ENCODE peak calls at places on chromosomes 5 and 9, in five cellular contexts. I is heart left ventricle, W is fibroblast of pulmonary artery, F is NB4, L is heart right ventricle. B is an unnamed sample.

GRCh38 chr5:66993448-66993847 is 203.2 kb downstream of the CD180 start:
- DNase-seq in I (no peak), W (no peak), F (no peak), L (no peak), B (no peak)

GRCh38 chr5:15203376-15203775 is 296.6 kb upstream of the FBXL7 start:
- DNase-seq in I (no peak), W (peak), F (no peak), L (no peak), B (no peak)

GRCh38 chr5:16784088-16784487 is 152.0 kb downstream of the MYO10 start:
- DNase-seq in I (no peak), W (peak), F (no peak), L (no peak), B (no peak)

GRCh38 chr9:93726147-93726546 is 149.8 kb downstream of the PHF2 start:
- DNase-seq in I (no peak), W (no peak), F (no peak), L (no peak), B (no peak)

GRCh38 chr5:34039398-34040157 is 3.4 kb downstream of the C1QTNF3 start:
- DNase-seq in I (no peak), W (no peak), F (no peak), L (no peak), B (peak)

GRCh38 chr9:69004836-69005235 is 9.1 kb downstream of the PRKACG start:
- DNase-seq in I (no peak), W (no peak), F (no peak), L (no peak), B (no peak)

GRCh38 chr9:108083160-108083559 is 593.6 kb upstream of the KLF4 start:
- DNase-seq in I (no peak), W (no peak), F (no peak), L (no peak), B (no peak)

GRCh38 chr9:125522328-125522725 is 184.7 kb downstream of the MAPKAP1 start:
- DNase-seq in I (no peak), W (peak), F (peak), L (peak), B (peak)

GRCh38 chr9:121744002-121744686 is 92.7 kb downstream of the DAB2IP start:
- DNase-seq in I (peak), W (peak), F (peak), L (peak), B (no peak)

GRCh38 chr5:107772418-107773310 is 101.9 kb upstream of the EFNA5 start:
- DNase-seq in I (peak), W (no peak), F (no peak), L (peak), B (no peak)

GRCh38 chr5:104793031-104793430 is 1230.4 kb upstream of the NUDT12 start:
- DNase-seq in I (no peak), W (peak), F (no peak), L (no peak), B (no peak)

GRCh38 chr5:172669808-172670402 is 28.8 kb downstream of the NEURL1B start:
- DNase-seq in I (no peak), W (no peak), F (no peak), L (no peak), B (no peak)

GRCh38 chr9:98603821-98604383 is 104.8 kb downstream of the GABBR2 start:
- DNase-seq in I (no peak), W (peak), F (peak), L (no peak), B (no peak)

GRCh38 chr9:105911104-105911911 is 217.0 kb downstream of the TMEM38B start:
- DNase-seq in I (no peak), W (peak), F (no peak), L (no peak), B (no peak)

DNA sequence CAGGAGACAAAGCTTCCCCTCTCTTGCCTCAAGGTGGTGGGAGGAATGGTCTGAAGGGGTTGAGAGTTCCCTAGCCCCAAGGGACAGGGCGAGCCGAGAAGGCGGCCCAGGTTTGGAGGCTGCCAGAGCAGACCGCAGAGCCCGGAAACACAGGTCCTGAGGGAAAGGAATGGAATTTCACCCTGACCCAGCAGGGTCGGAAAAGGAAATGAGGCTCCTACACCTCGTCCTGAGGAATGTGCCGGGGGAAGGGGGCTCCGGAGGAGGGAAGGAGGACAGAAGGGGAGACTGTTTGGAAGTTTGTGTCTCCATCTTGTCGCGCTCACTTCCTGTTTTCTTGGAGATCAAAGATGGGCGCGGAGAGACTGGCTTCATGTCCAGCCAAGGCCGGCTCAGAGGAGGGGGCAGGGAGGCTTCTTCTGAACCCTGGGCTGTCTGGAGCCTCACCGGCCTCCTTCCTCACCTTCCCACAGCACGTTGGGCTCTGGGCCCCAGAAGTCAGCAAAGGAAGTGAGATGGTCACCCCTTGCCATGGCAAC is 9.6 kb downstream of the ENG start:
- DNase-seq in I (peak), W (peak), F (no peak), L (peak), B (no peak)
- H3K4me3 ChIP-seq in I (no peak), W (no peak), F (no peak), L (peak), B (no peak)

GRCh38 chr9:2043243-2043642 is 28.1 kb downstream of the SMARCA2 start:
- DNase-seq in I (no peak), W (no peak), F (no peak), L (no peak), B (no peak)
- TF ChIP-seq CTCF in I (no peak), W (no peak), F (no peak), L (no peak), B (no peak)

GRCh38 chr5:77211013-77211690 is 672 bp downstream of the PDE8B start:
- DNase-seq in I (no peak), W (no peak), F (no peak), L (no peak), B (no peak)
- H3K4me3 ChIP-seq in I (peak), W (no peak), F (no peak), L (peak), B (peak)

GRCh38 chr9:71490810-71491209 is 277.5 kb downstream of the CEMIP2 start:
- DNase-seq in I (no peak), W (no peak), F (peak), L (no peak), B (no peak)

GRCh38 chr9:71483457-71483856 is 284.9 kb downstream of the CEMIP2 start:
- DNase-seq in I (no peak), W (no peak), F (no peak), L (no peak), B (no peak)

GRCh38 chr9:71485306-71485705 is 283.0 kb downstream of the CEMIP2 start:
- DNase-seq in I (no peak), W (no peak), F (no peak), L (no peak), B (no peak)

GRCh38 chr9:71487046-71487445 is 281.3 kb downstream of the CEMIP2 start:
- DNase-seq in I (peak), W (no peak), F (peak), L (no peak), B (no peak)
- TF ChIP-seq CTCF in I (no peak), W (no peak), F (no peak), L (no peak), B (no peak)

GRCh38 chr9:79572891-79573696 is 1.3 kb downstream of the TLE4 start:
- DNase-seq in I (peak), W (no peak), F (peak), L (peak), B (peak)

GRCh38 chr9:79574166-79574565 is 2.4 kb downstream of the TLE4 start:
- DNase-seq in I (no peak), W (no peak), F (no peak), L (no peak), B (no peak)

GRCh38 chr9:79574716-79575242 is 3.0 kb downstream of the TLE4 start:
- DNase-seq in I (no peak), W (no peak), F (no peak), L (no peak), B (no peak)

GRCh38 chr9:79573697-79573976 is 1.9 kb downstream of the TLE4 start:
- DNase-seq in I (no peak), W (no peak), F (no peak), L (no peak), B (no peak)

DNA sequence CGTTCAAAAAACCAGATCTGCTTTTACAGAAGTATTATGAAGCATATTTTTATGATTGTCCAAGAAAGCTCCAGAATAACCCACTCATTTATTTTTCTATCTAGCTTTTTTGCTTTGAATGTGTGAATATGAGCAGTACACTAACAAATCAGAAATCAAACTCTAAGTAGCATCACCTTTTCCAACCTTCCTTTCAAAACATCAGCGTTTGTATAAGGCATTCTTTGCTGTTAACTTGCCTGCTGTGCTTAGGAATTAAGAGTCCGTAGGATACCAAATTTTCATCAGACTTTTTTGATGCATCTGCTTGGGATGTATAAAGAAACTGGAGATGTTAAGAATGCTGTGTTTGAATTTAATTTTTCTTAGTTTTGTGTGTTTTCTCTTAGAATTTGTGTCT is 3.8 kb downstream of the TLE4 start:
- DNase-seq in I (no peak), W (no peak), F (no peak), L (no peak), B (no peak)
- H3K4me3 ChIP-seq in I (no peak), W (no peak), F (no peak), L (peak), B (no peak)

B was measured in lung.